ENCODE peak calls at places on chromosomes 1 and 21, in eight cellular contexts. Q, O, M, G, J, N, R and H are unnamed samples. For H3K36me3, the result is how much of the 10 kb centered on the place peaks cover.

GRCh38 chr21:37268186-37268503 is 1.0 kb upstream of the VPS26C start:
- DNase-seq in Q (no peak), O (no peak), M (no peak), G (no peak), J (no peak), N (no peak), R (no peak), H (no peak)

GRCh38 chr1:210764536-210764935 is 369.4 kb downstream of the KCNH1 start:
- DNase-seq in Q (no peak), O (no peak), M (no peak), G (no peak), J (no peak), N (no peak), R (no peak), H (no peak)

GRCh38 chr1:201584510-201584991 is 45.6 kb downstream of the NAV1 start:
- DNase-seq in Q (peak), O (peak), M (peak), G (no peak), J (no peak), N (peak), R (peak), H (peak)

GRCh38 chr21:36709868-36710728 is 11.2 kb downstream of the SIM2 start:
- DNase-seq in Q (no peak), O (no peak), M (no peak), G (no peak), J (no peak), N (peak), R (no peak), H (no peak)

GRCh38 chr1:55522353-55522903 is 307.3 kb upstream of the USP24 start:
- DNase-seq in Q (no peak), O (no peak), M (no peak), G (no peak), J (no peak), N (no peak), R (no peak), H (no peak)

GRCh38 chr1:8424539-8425116 is 106.7 kb downstream of the SLC45A1 start:
- DNase-seq in Q (no peak), O (no peak), M (peak), G (peak), J (peak), N (peak), R (peak), H (peak)

GRCh38 chr1:206896261-206896660 is 982 bp upstream of the IL24 start:
- DNase-seq in Q (no peak), O (no peak), M (no peak), G (no peak), J (no peak), N (no peak), R (no peak), H (no peak)

GRCh38 chr1:45335732-45336365 is 4.1 kb upstream of the TOE1 start:
- DNase-seq in Q (no peak), O (no peak), M (no peak), G (no peak), J (no peak), N (peak), R (no peak), H (no peak)

GRCh38 chr21:44871576-44872265 is 1.8 kb downstream of the PTTG1IP start:
- DNase-seq in Q (peak), O (peak), M (no peak), G (no peak), J (peak), N (peak), R (peak), H (no peak)

GRCh38 chr1:183543619-183544204 is 46.5 kb downstream of the NCF2 start:
- DNase-seq in Q (peak), O (peak), M (no peak), G (peak), J (no peak), N (no peak), R (no peak), H (no peak)

GRCh38 chr1:220186752-220187151 is 85.5 kb downstream of the RAB3GAP2 start:
- DNase-seq in Q (no peak), O (no peak), M (no peak), G (no peak), J (no peak), N (no peak), R (no peak), H (no peak)

GRCh38 chr1:68231627-68232303 is 558 bp downstream of the WLS start:
- DNase-seq in Q (peak), O (peak), M (peak), G (no peak), J (peak), N (peak), R (peak), H (peak)

GRCh38 chr1:24427469-24427862 is 11.9 kb downstream of the NIPAL3 start:
- DNase-seq in Q (no peak), O (no peak), M (no peak), G (no peak), J (no peak), N (no peak), R (no peak), H (no peak)

GRCh38 chr21:45769239-45769758 is 125.8 kb downstream of the PCBP3 start:
- DNase-seq in Q (no peak), O (no peak), M (no peak), G (peak), J (no peak), N (no peak), R (no peak), H (no peak)

GRCh38 chr1:24111264-24111997 is 504 bp downstream of the MYOM3 start:
- DNase-seq in Q (peak), O (no peak), M (peak), G (no peak), J (peak), N (no peak), R (no peak), H (peak)

GRCh38 chr1:3029991-3030662 is 8.9 kb downstream of the ACTRT2 start:
- DNase-seq in Q (no peak), O (no peak), M (no peak), G (no peak), J (peak), N (no peak), R (no peak), H (no peak)

GRCh38 chr1:209758360-209758759 is 2.5 kb downstream of the TRAF3IP3 start:
- DNase-seq in Q (no peak), O (no peak), M (no peak), G (no peak), J (no peak), N (no peak), R (no peak), H (no peak)

GRCh38 chr1:241271427-241271826 is 85.6 kb downstream of the RGS7 start:
- DNase-seq in Q (no peak), O (no peak), M (no peak), G (no peak), J (no peak), N (peak), R (no peak), H (no peak)

GRCh38 chr21:42532466-42533181 is 19.0 kb downstream of the SLC37A1 start:
- DNase-seq in Q (no peak), O (peak), M (peak), G (no peak), J (peak), N (peak), R (peak), H (peak)

GRCh38 chr1:9295884-9296283 is 3.2 kb downstream of the SPSB1 start:
- DNase-seq in Q (no peak), O (no peak), M (no peak), G (no peak), J (no peak), N (no peak), R (no peak), H (no peak)

GRCh38 chr1:153180556-153180955 is 22.7 kb upstream of the LELP1 start:
- DNase-seq in Q (no peak), O (no peak), M (no peak), G (no peak), J (no peak), N (no peak), R (no peak), H (no peak)

GRCh38 chr1:30151119-30151518 is 572.3 kb downstream of the MATN1 start:
- DNase-seq in Q (no peak), O (no peak), M (no peak), G (no peak), J (no peak), N (no peak), R (no peak), H (no peak)

GRCh38 chr1:15609631-15610030 is 7.6 kb upstream of the DDI2 start:
- DNase-seq in Q (no peak), O (no peak), M (no peak), G (no peak), J (no peak), N (no peak), R (no peak), H (no peak)

GRCh38 chr1:47432071-47433036 is 5.5 kb upstream of the FOXD2 start:
- DNase-seq in Q (peak), O (peak), M (peak), G (peak), J (peak), N (peak), R (peak), H (peak)

GRCh38 chr1:219771039-219771438 is 157.3 kb downstream of the SLC30A10 start:
- DNase-seq in Q (peak), O (peak), M (no peak), G (no peak), J (peak), N (no peak), R (no peak), H (no peak)

GRCh38 chr1:67647814-67648358 is 37.1 kb upstream of the GADD45A start:
- DNase-seq in Q (no peak), O (no peak), M (no peak), G (no peak), J (no peak), N (no peak), R (no peak), H (no peak)

GRCh38 chr1:209291715-209292114 is 291.8 kb upstream of the CAMK1G start:
- DNase-seq in Q (no peak), O (no peak), M (no peak), G (no peak), J (no peak), N (no peak), R (no peak), H (no peak)

GRCh38 chr1:53640696-53641065 is 98.3 kb downstream of the GLIS1 start:
- DNase-seq in Q (no peak), O (no peak), M (peak), G (no peak), J (no peak), N (no peak), R (no peak), H (no peak)

GRCh38 chr1:201714542-201715276 is 114.2 kb upstream of the IPO9 start:
- DNase-seq in Q (peak), O (peak), M (peak), G (no peak), J (peak), N (peak), R (peak), H (peak)

GRCh38 chr21:45029298-45029967 is 44.9 kb upstream of the ADARB1 start:
- DNase-seq in Q (peak), O (peak), M (no peak), G (no peak), J (peak), N (no peak), R (peak), H (peak)

GRCh38 chr1:217562229-217562878 is 68.5 kb downstream of the GPATCH2 start:
- DNase-seq in Q (peak), O (peak), M (no peak), G (no peak), J (no peak), N (no peak), R (no peak), H (no peak)

GRCh38 chr21:38095220-38095619 is 161.6 kb upstream of the KCNJ15 start:
- DNase-seq in Q (no peak), O (no peak), M (no peak), G (no peak), J (no peak), N (no peak), R (no peak), H (no peak)

GRCh38 chr1:2205191-2205952 is 10.8 kb upstream of the FAAP20 start:
- DNase-seq in Q (peak), O (peak), M (peak), G (peak), J (peak), N (peak), R (peak), H (peak)

DNA sequence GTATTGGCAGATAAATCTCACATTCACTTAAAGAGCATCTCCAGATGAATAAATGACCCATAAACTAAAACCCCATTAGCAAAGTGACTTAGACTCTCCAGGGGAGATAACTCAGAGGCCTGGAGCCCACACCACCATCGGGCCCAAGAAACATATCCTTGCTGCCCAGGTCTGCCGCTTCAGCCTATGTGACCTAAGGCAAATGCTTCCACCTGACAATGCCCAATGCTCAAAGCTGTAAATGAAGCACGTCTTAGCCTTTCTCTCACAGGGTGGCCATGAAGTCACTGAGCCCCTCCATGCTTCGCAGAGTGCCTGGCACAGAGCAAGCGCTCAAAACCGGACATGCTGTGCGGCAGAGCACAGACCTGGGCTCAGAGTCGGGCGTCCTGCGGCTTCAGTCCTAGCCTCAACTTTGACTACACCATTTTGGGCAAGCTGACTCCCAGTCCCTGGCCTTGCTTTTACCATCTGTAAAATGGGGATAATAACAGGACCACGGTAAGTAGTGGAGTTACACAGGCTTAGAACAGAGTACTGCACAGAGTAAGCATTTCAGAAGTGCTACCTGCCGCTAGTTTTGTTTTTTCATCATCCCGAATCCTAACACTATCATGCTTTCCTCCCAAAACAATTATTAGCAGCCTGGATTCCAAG is 23.7 kb downstream of the NOL9 start:
- DNase-seq in Q (no peak), O (no peak), M (no peak), G (no peak), J (no peak), N (no peak), R (no peak), H (no peak)
- H3K36me3 ChIP-seq in Q (half or more), O (under half), M (half or more), G (half or more), J (half or more), N (under half), R (half or more), H (half or more)

DNA sequence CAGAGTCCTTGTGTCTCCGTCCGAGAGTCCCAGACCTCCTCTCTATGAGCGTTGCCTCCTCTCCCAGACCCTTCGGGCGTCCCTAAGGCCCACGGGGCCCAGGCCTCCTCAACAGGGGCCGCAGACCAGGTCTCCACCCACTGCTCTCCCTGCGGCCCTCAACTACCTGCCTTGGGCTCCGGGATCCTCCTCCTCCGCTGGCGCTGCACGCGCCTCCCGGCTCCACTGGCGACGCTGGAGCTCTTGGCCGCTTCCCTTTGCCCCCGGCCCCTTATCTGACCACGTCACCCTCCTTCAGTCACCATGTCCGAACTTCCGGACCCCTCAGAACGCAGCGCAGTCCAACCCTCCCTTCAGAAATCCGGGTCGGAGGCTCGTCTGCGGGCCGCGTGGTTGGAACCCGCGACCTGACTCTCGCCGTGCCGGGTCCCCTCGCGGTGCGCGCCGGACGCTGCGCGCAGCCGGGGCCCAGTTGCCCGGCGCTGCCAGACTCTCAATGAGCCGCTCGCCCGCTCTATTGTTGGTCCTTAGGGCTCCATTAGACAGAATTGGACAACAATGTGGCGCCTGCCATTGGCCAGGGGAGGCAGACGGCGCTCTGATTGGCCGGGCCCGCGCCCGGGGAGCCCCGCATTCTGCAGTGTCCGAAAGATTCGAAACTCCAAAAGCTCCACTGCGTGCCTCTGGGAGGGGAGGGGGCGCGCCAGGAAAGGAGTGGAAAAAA is at the start of gene DMRTA2:
- DNase-seq in Q (peak), O (no peak), M (no peak), G (no peak), J (no peak), N (no peak), R (no peak), H (no peak)
- H3K4me3 ChIP-seq in Q (peak), O (peak), M (peak), G (peak), J (peak), N (peak), R (peak), H (peak)

GRCh38 chr1:155713054-155713453 is 24.2 kb downstream of the DAP3 start:
- DNase-seq in Q (no peak), O (no peak), M (no peak), G (no peak), J (no peak), N (no peak), R (no peak), H (no peak)
- H3K36me3 ChIP-seq in Q (under half), O (under half), M (under half), G (under half), J (under half), N (under half), R (half or more), H (half or more)

DNA sequence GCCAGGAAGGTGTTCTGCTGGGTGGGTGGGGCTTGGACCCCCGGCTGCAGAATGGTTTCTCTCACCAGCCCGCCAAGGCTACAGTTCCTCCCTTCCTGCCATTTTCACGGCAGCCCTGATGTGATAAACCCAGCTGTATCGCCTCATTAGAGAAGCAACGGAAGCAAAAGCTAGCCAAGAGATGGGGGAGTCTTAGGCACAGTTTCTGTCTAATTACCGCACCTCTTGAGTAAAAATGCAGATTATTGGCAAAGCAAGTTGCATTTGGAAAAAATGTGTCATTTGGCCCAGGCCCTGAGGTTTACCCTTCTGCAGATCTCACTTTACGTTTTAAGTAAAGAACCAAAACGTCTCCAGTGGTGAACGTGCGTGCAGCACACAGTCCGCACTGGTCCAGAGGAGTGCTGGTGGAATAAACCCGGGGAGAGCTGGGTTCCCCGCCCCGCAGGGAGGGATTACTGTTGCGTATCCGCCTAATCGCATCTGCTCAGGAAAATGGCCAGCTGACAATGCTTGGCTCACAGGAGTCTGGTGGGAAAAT is 109.9 kb downstream of the GALNT2 start:
- DNase-seq in Q (peak), O (peak), M (no peak), G (no peak), J (peak), N (peak), R (peak), H (peak)
- H3K4me3 ChIP-seq in Q (no peak), O (peak), M (peak), G (no peak), J (peak), N (no peak), R (peak), H (peak)

DNA sequence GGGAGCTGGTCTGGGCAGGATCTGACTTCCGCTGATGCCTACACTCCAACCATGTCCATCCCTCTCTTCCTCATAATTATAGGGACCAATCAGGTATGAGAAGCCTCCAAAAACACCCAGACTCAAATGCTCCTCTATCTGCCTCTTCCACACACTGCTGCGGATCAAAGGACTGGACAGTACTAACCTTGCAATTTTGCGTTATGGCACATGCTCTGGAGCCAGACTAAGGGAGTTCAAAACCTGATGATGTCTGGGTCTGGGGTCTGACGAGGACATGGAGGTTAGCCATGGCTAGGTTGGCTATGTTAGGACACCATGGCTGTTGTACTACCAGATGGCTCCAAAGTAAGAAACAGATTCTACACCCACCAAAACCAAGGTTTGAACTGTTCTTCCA is 10.3 kb downstream of the GPN2 start:
- DNase-seq in Q (no peak), O (no peak), M (no peak), G (no peak), J (no peak), N (no peak), R (no peak), H (no peak)
- H3K36me3 ChIP-seq in Q (under half), O (under half), M (half or more), G (half or more), J (half or more), N (under half), R (half or more), H (half or more)

GRCh38 chr1:66270122-66270812 is 263.7 kb upstream of the SGIP1 start:
- DNase-seq in Q (peak), O (peak), M (no peak), G (no peak), J (peak), N (no peak), R (no peak), H (no peak)

GRCh38 chr1:66266756-66267155 is 267.2 kb upstream of the SGIP1 start:
- DNase-seq in Q (no peak), O (no peak), M (no peak), G (no peak), J (no peak), N (no peak), R (no peak), H (no peak)

GRCh38 chr1:66271216-66271903 is 262.6 kb upstream of the SGIP1 start:
- DNase-seq in Q (peak), O (peak), M (peak), G (peak), J (peak), N (peak), R (peak), H (peak)

GRCh38 chr1:66267211-66267940 is 266.6 kb upstream of the SGIP1 start:
- DNase-seq in Q (peak), O (peak), M (no peak), G (no peak), J (no peak), N (no peak), R (no peak), H (no peak)

DNA sequence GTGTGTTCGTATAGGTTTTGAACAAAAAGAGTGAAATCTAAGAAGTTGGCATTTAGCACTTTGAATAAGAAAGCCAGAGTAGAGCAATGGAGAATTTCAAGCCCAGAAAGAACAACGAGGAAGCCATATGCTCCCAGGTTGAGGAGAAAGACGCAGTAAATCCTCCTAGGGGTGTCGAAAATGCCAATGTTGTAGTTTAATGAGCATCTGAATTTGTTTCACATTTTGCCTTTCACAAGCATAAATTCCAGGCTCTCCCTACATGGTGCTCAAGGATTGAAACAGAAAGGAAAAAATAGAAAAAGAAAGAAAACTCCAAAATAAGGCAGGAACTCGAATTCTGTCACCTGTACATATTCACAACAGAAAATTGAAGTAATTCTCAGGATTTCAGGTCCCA is 264.7 kb upstream of the SGIP1 start:
- DNase-seq in Q (no peak), O (no peak), M (no peak), G (no peak), J (no peak), N (no peak), R (no peak), H (no peak)
- H3K4me3 ChIP-seq in Q (no peak), O (no peak), M (no peak), G (no peak), J (no peak), N (no peak), R (no peak), H (no peak)

GRCh38 chr1:32346532-32347157 is 10.6 kb upstream of the MARCKSL1 start:
- DNase-seq in Q (no peak), O (no peak), M (no peak), G (no peak), J (no peak), N (no peak), R (no peak), H (no peak)
- H3K36me3 ChIP-seq in Q (under half), O (under half), M (under half), G (under half), J (under half), N (under half), R (under half), H (under half)

GRCh38 chr1:156657161-156657970 is 15.4 kb downstream of the BCAN start:
- DNase-seq in Q (peak), O (peak), M (peak), G (peak), J (peak), N (peak), R (peak), H (peak)
- H3K4me3 ChIP-seq in Q (no peak), O (peak), M (peak), G (peak), J (peak), N (peak), R (peak), H (peak)